ENCODE peak calls at places on chromosomes 3 and 15, in seven cellular contexts. G is iris pigment epithelial cell; Q is stimulated activated CD4-positive, alpha-beta T cell treated with anti-CD3 and anti-CD28 coated beads, Interleukin-2, amount 100 ng/mL, for 48 hours; F is activated T-cell treated with anti-CD3 and anti-CD28 coated beads for 1 hour; H is A549; T is T follicular helper cell; S is activated CD4-positive, alpha-beta T cell treated with anti-CD3 and anti-CD28 coated beads, Interleukin-2, amount 50 U/mL, for 1 hour. B is an unnamed sample.
A peak's percentile ranks its signal among the peaks of the same experiment; 100 is the strongest.

GRCh38 chr15:39115379-39116057 is 465.4 kb upstream of the THBS1 start:
- DNase-seq in G (peak; percentile 16), Q (no peak), F (no peak), H (no peak), T (no peak), S (no peak), B (no peak)

GRCh38 chr3:66598168-66598567 is 97.3 kb upstream of the LRIG1 start:
- DNase-seq in G (peak; percentile 61), Q (no peak), F (no peak), H (no peak), T (no peak), S (no peak), B (peak; percentile 78)

GRCh38 chr3:140540262-140540661 is 137.6 kb upstream of the TRIM42 start:
- DNase-seq in G (no peak), Q (no peak), F (no peak), H (no peak), T (no peak), S (no peak), B (no peak)

GRCh38 chr3:156747046-156747445 is 72.7 kb downstream of the TIPARP start:
- DNase-seq in G (no peak), Q (no peak), F (no peak), H (no peak), T (no peak), S (no peak), B (no peak)

GRCh38 chr3:187740446-187741399 is 4.5 kb downstream of the BCL6 start:
- DNase-seq in G (peak; percentile 83), Q (peak; percentile 61), F (peak; percentile 64), H (peak; percentile 42), T (peak; percentile 41), S (peak; percentile 65), B (peak; percentile 83)

GRCh38 chr3:72380193-72380592 is 468.1 kb downstream of the SHQ1 start:
- DNase-seq in G (peak; percentile 50), Q (no peak), F (no peak), H (no peak), T (no peak), S (no peak), B (peak; percentile 73)

GRCh38 chr3:18660059-18660458 is 234.9 kb upstream of the SATB1 start:
- DNase-seq in G (no peak), Q (no peak), F (no peak), H (no peak), T (no peak), S (no peak), B (no peak)

GRCh38 chr15:49604625-49605409 is 15.8 kb downstream of the FAM227B start:
- DNase-seq in G (no peak), Q (no peak), F (no peak), H (no peak), T (no peak), S (no peak), B (no peak)

GRCh38 chr3:181757694-181758306 is 46.1 kb downstream of the SOX2 start:
- DNase-seq in G (no peak), Q (no peak), F (no peak), H (no peak), T (no peak), S (no peak), B (peak; percentile 52)

GRCh38 chr3:49013738-49014660 is 4.4 kb downstream of the DALRD3 start:
- DNase-seq in G (peak; percentile 43), Q (no peak), F (peak; percentile 40), H (peak; percentile 63), T (peak; percentile 26), S (peak; percentile 55), B (peak; percentile 57)

GRCh38 chr3:51974277-51974962 is 444 bp upstream of the ABHD14A start:
- DNase-seq in G (no peak), Q (no peak), F (no peak), H (no peak), T (no peak), S (no peak), B (no peak)

GRCh38 chr15:69813881-69814280 is 283.8 kb downstream of the TLE3 start:
- DNase-seq in G (no peak), Q (no peak), F (no peak), H (no peak), T (no peak), S (no peak), B (no peak)

GRCh38 chr15:61086001-61086400 is 143.1 kb downstream of the RORA start:
- DNase-seq in G (no peak), Q (no peak), F (no peak), H (no peak), T (no peak), S (no peak), B (no peak)

GRCh38 chr3:102471001-102471400 is 36.2 kb downstream of the ZPLD1 start:
- DNase-seq in G (no peak), Q (no peak), F (no peak), H (no peak), T (no peak), S (no peak), B (no peak)

GRCh38 chr3:127216415-127217261 is 23.7 kb downstream of the PRR23E start:
- DNase-seq in G (no peak), Q (no peak), F (no peak), H (no peak), T (no peak), S (no peak), B (no peak)

GRCh38 chr3:157127831-157128767 is 31.8 kb downstream of the CCNL1 start:
- DNase-seq in G (peak; percentile 85), Q (peak; percentile 57), F (peak; percentile 28), H (peak; percentile 69), T (peak; percentile 65), S (peak; percentile 57), B (peak; percentile 74)

GRCh38 chr3:112097378-112097777 is 11.2 kb downstream of the C3orf52 start:
- DNase-seq in G (peak; percentile 100), Q (no peak), F (no peak), H (peak; percentile 94), T (no peak), S (no peak), B (peak; percentile 99)

GRCh38 chr3:12479919-12480425 is 4.3 kb upstream of the TSEN2 start:
- DNase-seq in G (peak; percentile 45), Q (no peak), F (no peak), H (peak; percentile 58), T (no peak), S (no peak), B (peak; percentile 61)

GRCh38 chr15:79248183-79248582 is 34.3 kb upstream of the ANKRD34C start:
- DNase-seq in G (no peak), Q (no peak), F (no peak), H (no peak), T (no peak), S (no peak), B (no peak)

GRCh38 chr15:69664572-69665326 is 212.1 kb downstream of the RPLP1 start:
- DNase-seq in G (no peak), Q (no peak), F (no peak), H (no peak), T (no peak), S (no peak), B (peak; percentile 43)

GRCh38 chr3:117356296-117356695 is 646.7 kb downstream of the TUSC7 start:
- DNase-seq in G (no peak), Q (no peak), F (no peak), H (no peak), T (no peak), S (no peak), B (no peak)

GRCh38 chr15:51162865-51163762 is 68.4 kb upstream of the TNFAIP8L3 start:
- DNase-seq in G (peak; percentile 85), Q (peak; percentile 62), F (peak; percentile 34), H (peak; percentile 64), T (peak; percentile 20), S (peak; percentile 41), B (peak; percentile 87)

GRCh38 chr15:100601158-100601557 is 826 bp downstream of the LINS1 start:
- DNase-seq in G (peak; percentile 10), Q (no peak), F (no peak), H (no peak), T (peak; percentile 34), S (peak; percentile 36), B (peak; percentile 32)

GRCh38 chr3:45211466-45212094 is 14.5 kb downstream of the TMEM158 start:
- DNase-seq in G (no peak), Q (no peak), F (no peak), H (no peak), T (no peak), S (no peak), B (no peak)

GRCh38 chr3:121998030-121998580 is 23.9 kb downstream of the ILDR1 start:
- DNase-seq in G (peak; percentile 64), Q (no peak), F (no peak), H (peak; percentile 14), T (no peak), S (no peak), B (peak; percentile 22)

GRCh38 chr3:53198996-53199395 is 38.0 kb downstream of the PRKCD start:
- DNase-seq in G (no peak), Q (no peak), F (no peak), H (no peak), T (no peak), S (no peak), B (no peak)

GRCh38 chr3:172591876-172592771 is 68.9 kb upstream of the TNFSF10 start:
- DNase-seq in G (no peak), Q (peak; percentile 82), F (peak; percentile 36), H (no peak), T (peak; percentile 42), S (peak; percentile 54), B (no peak)

GRCh38 chr15:67660874-67661606 is 118.5 kb downstream of the MAP2K5 start:
- DNase-seq in G (no peak), Q (no peak), F (no peak), H (no peak), T (no peak), S (no peak), B (no peak)

GRCh38 chr3:33932010-33932764 is 133.8 kb downstream of the PDCD6IP start:
- DNase-seq in G (no peak), Q (no peak), F (no peak), H (no peak), T (no peak), S (no peak), B (no peak)